ENCODE peak calls at places on chromosomes 12 and 14, in four cellular contexts. C is HCT116; O is effector memory CD4-positive, alpha-beta T cell; D is OCI-LY7. R is an unnamed sample.
A peak's percentile ranks its signal among the peaks of the same experiment; 100 is the strongest.

GRCh38 chr14:69852897-69853296 is 26.3 kb upstream of the SMOC1 start:
- DNase-seq in O (no peak), C (no peak), D (no peak), R (no peak)

GRCh38 chr12:57614178-57614947 is 3.1 kb downstream of the ARHGEF25 start:
- DNase-seq in D (peak; percentile 70), C (peak; percentile 21), O (no peak), R (no peak)

GRCh38 chr14:24395609-24396580 is 2.9 kb upstream of the NYNRIN start:
- DNase-seq in C (no peak), O (no peak), D (peak; percentile 13), R (no peak)

GRCh38 chr12:30753761-30754382 is 879 bp downstream of the CAPRIN2 start:
- DNase-seq in C (no peak), D (peak; percentile 44), O (no peak), R (no peak)

GRCh38 chr12:39619316-39619659 is 315 bp downstream of the ABCD2 start:
- DNase-seq in D (peak; percentile 51), O (no peak), C (no peak), R (no peak)

GRCh38 chr14:92489394-92490238 is 24.0 kb upstream of the RIN3 start:
- DNase-seq in C (no peak), D (no peak), O (no peak), R (peak; percentile 16)

GRCh38 chr12:115988629-115989563 is 288.6 kb downstream of the MED13L start:
- DNase-seq in D (no peak), C (no peak), O (no peak), R (no peak)

GRCh38 chr14:97298775-97299174 is 501.6 kb downstream of the VRK1 start:
- DNase-seq in D (no peak), O (no peak), C (no peak), R (no peak)

GRCh38 chr12:67633708-67634107 is 14.8 kb upstream of the DYRK2 start:
- DNase-seq in C (no peak), D (no peak), O (no peak), R (no peak)

GRCh38 chr12:70648831-70649230 is 11.6 kb upstream of the PTPRB start:
- DNase-seq in D (no peak), O (no peak), C (no peak), R (no peak)

GRCh38 chr12:40104461-40105264 is 1.2 kb downstream of the SLC2A13 start:
- DNase-seq in D (peak; percentile 25), C (no peak), O (no peak), R (peak; percentile 40)

GRCh38 chr12:57166971-57167371 is 19.6 kb upstream of the LRP1-AS start:
- DNase-seq in O (no peak), C (no peak), D (no peak), R (no peak)

GRCh38 chr12:89085421-89085820 is 266.9 kb downstream of the DUSP6 start:
- DNase-seq in D (no peak), O (no peak), C (no peak), R (no peak)

GRCh38 chr12:122449317-122449716 is 26.8 kb upstream of the CLIP1 start:
- DNase-seq in O (no peak), D (no peak), C (peak; percentile 62), R (peak; percentile 36)

GRCh38 chr12:90940872-90941499 is 14.0 kb downstream of the CCER1 start:
- DNase-seq in D (peak; percentile 45), O (no peak), C (peak; percentile 55), R (no peak)

GRCh38 chr12:73867147-73867546 is 670.5 kb upstream of the ATXN7L3B start:
- DNase-seq in O (no peak), C (no peak), D (no peak), R (no peak)

GRCh38 chr12:15756822-15757221 is 32.4 kb downstream of the EPS8 start:
- DNase-seq in O (no peak), C (no peak), D (no peak), R (no peak)

GRCh38 chr14:55370883-55371455 is 40.7 kb downstream of the ATG14 start:
- DNase-seq in D (no peak), O (no peak), C (no peak), R (no peak)

GRCh38 chr14:38175658-38176057 is 32.0 kb upstream of the SSTR1 start:
- DNase-seq in D (no peak), O (no peak), C (no peak), R (no peak)

GRCh38 chr14:89748004-89748403 is 206.5 kb downstream of the EFCAB11 start:
- DNase-seq in D (no peak), O (no peak), C (no peak), R (no peak)

GRCh38 chr12:26239508-26240328 is 44.3 kb downstream of the SSPN start:
- DNase-seq in C (peak; percentile 21), D (no peak), O (no peak), R (no peak)

GRCh38 chr12:50185975-50186663 is 18.9 kb upstream of the CERS5 start:
- DNase-seq in C (no peak), D (no peak), O (no peak), R (no peak)

GRCh38 chr14:20680843-20681347 is 3.5 kb upstream of the RNASE4 start:
- DNase-seq in C (no peak), D (no peak), O (no peak), R (peak; percentile 68)

GRCh38 chr14:20682435-20683124 is 1.8 kb upstream of the RNASE4 start:
- DNase-seq in C (peak; percentile 88), D (peak; percentile 68), O (peak; percentile 72), R (peak; percentile 89)

GRCh38 chr14:20683125-20683895 is 1.1 kb upstream of the RNASE4 start:
- DNase-seq in C (peak; percentile 91), D (peak; percentile 82), O (peak; percentile 50), R (peak; percentile 89)

GRCh38 chr14:20681348-20682126 is 2.8 kb upstream of the RNASE4 start:
- DNase-seq in D (peak; percentile 82), O (peak; percentile 78), C (peak; percentile 83), R (peak; percentile 88)

DNA sequence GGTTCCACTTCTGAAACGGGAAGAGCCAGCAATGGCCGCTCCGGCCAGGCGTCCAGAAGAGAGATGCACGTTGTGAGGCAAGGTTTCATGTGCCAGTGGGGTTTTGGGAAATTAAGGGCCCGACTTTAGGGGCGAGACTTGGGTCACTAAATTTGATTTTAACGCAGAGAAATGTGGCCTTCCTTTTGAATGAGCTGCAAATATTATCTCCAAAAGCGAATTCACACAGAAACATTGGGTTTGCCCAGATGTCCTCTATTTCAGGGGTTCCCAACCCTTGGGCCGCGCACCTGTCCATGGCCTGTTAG is 2.3 kb upstream of the RNASE4 start:
- DNase-seq in C (no peak), D (no peak), O (no peak), R (peak; percentile 59)
- H3K4me1 ChIP-seq in C (peaks cover 64% of the 10 kb centered on the region), D (peaks cover 42% of the 10 kb centered on the region), O (peaks cover 21% of the 10 kb centered on the region), R (peaks cover 7% of the 10 kb centered on the region)

GRCh38 chr12:32679091-32679909 is at the start of gene DNM1L:
- DNase-seq in C (peak; percentile 92), O (peak; percentile 88), D (peak; percentile 94), R (peak; percentile 95)
- H3K4me3 ChIP-seq in C (peak within 1 kb of the TSS; percentile 70), O (peak within 1 kb of the TSS; percentile 75), D (peak within 1 kb of the TSS; percentile 87), R (peak within 1 kb of the TSS; percentile 86)

GRCh38 chr14:68596211-68596610 is 196.7 kb downstream of the ZFP36L1 start:
- DNase-seq in O (no peak), D (no peak), C (no peak), R (no peak)

GRCh38 chr14:68591786-68592185 is 201.1 kb downstream of the ZFP36L1 start:
- DNase-seq in D (no peak), O (no peak), C (no peak), R (no peak)

GRCh38 chr14:68592948-68593347 is 199.9 kb downstream of the ZFP36L1 start:
- DNase-seq in D (no peak), C (no peak), O (no peak), R (no peak)

GRCh38 chr14:68594737-68595380 is 198.0 kb downstream of the ZFP36L1 start:
- DNase-seq in O (no peak), C (no peak), D (no peak), R (no peak)

GRCh38 chr14:68593806-68594536 is 198.9 kb downstream of the ZFP36L1 start:
- DNase-seq in C (no peak), D (peak; percentile 51), O (no peak), R (no peak)
- H3K27ac ChIP-seq in C (no peak overlapping the region), D (no peak overlapping the region), O (no peak overlapping the region), R (no peak overlapping the region)

GRCh38 chr12:47978598-47978873 is 15.1 kb downstream of the TMEM106C start:
- DNase-seq in C (no peak), D (no peak), O (no peak), R (no peak)
- H3K4me1 ChIP-seq in C (no peaks in the 10 kb centered on the region), D (no peaks in the 10 kb centered on the region), O (no peaks in the 10 kb centered on the region), R (no peaks in the 10 kb centered on the region)

GRCh38 chr14:95494456-95494855 is 22.0 kb downstream of the SYNE3 start:
- DNase-seq in D (no peak), O (no peak), C (no peak), R (no peak)

GRCh38 chr14:95496111-95496681 is 20.3 kb downstream of the SYNE3 start:
- DNase-seq in O (no peak), D (no peak), C (no peak), R (no peak)

GRCh38 chr14:95496690-95497241 is 19.7 kb downstream of the SYNE3 start:
- DNase-seq in D (no peak), C (no peak), O (no peak), R (peak; percentile 43)

GRCh38 chr14:95495093-95495492 is 21.4 kb downstream of the SYNE3 start:
- DNase-seq in O (no peak), D (no peak), C (no peak), R (no peak)

DNA sequence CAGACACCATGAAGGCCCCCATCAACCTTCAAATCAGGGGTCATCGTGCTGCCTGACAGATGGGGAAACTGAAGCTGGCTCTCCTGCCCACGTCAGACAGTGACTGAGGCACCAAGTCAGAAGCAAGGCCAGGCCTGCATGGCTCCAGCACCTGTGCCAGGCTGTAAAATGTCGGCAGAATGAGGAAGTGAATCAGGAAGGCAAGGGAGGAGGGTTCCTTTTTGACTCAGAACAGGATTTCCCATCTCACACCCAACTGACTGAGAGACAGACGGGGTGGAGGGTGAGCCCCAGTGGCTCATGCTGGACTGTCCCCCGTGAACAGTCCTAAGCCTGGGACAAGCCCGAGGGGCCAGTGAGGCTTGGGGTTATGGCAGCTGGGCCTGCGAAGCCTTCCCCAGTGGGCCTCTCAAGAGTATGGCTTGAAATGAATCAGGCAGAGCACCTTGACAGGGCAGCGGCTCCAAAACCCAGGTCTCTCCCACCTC is 20.9 kb downstream of the SYNE3 start:
- DNase-seq in D (peak; percentile 87), C (no peak), O (no peak), R (peak; percentile 53)
- H3K4me3 ChIP-seq in D (peak overlapping the region; percentile 17), C (no peak overlapping the region), O (no peak overlapping the region), R (no peak overlapping the region)

GRCh38 chr12:29429999-29430698 is 49.2 kb upstream of the ERGIC2 start:
- DNase-seq in O (no peak), C (no peak), D (peak; percentile 19), R (no peak)
- H3K27ac ChIP-seq in O (no peak overlapping the region), C (no peak overlapping the region), D (no peak overlapping the region), R (no peak overlapping the region)

DNA sequence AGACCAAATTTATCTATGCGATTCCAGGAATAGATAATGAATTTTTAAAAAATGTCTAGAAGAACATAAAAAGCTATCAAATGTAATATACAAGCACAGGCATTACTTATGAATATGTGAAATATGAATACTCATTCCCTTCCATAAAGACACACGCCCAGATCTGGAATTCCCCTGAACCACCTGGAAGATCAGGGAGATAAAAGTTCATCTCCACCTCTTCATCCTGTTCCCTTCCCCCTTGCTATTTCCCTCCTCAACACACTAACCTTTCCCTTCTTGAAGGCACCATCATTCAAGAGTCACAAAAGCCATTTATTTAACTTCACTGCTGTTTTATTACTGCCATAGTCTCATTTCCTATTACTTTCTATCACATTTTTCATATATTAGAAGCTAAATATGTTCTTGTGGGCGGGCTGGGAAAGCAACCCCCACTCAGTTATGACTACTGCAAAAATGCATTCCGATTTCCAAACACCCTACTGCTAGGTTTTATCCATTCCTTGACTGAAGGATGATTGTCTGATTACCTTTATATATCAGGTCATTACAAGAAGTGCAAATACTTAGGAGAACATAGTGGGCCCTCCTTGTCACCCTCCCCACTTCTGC is 16.1 kb downstream of the FGD6 start:
- DNase-seq in D (no peak), O (no peak), C (no peak), R (peak; percentile 67)
- H3K4me1 ChIP-seq in D (peaks cover 86% of the 10 kb centered on the region), O (no peaks in the 10 kb centered on the region), C (peaks cover 68% of the 10 kb centered on the region), R (no peaks in the 10 kb centered on the region)

GRCh38 chr12:124309231-124309630 is 14.3 kb downstream of the RFLNA start:
- DNase-seq in C (no peak), D (no peak), O (no peak), R (no peak)
- H3K4me3 ChIP-seq in C (no peak overlapping the region), D (no peak overlapping the region), O (no peak overlapping the region), R (no peak overlapping the region)